ENCODE peak calls at places on chromosomes 13 and 19, in five cellular contexts. C is fibroblast of lung, Q is fibroblast of the aortic adventitia, F is foreskin fibroblast, J is neural crest cell. B is an unnamed sample.

GRCh38 chr13:85367887-85368286 is 431.3 kb downstream of the SLITRK6 start:
- DNase-seq in Q (peak; percentile 29), F (no peak), C (no peak), J (no peak), B (no peak)

GRCh38 chr13:38693641-38694040 is 6.8 kb downstream of the FREM2 start:
- DNase-seq in C (no peak), Q (no peak), F (no peak), J (no peak), B (no peak)

GRCh38 chr13:28313579-28313978 is 175.2 kb downstream of the PAN3 start:
- DNase-seq in Q (peak; percentile 34), C (peak; percentile 55), F (no peak), J (no peak), B (no peak)

GRCh38 chr19:5463959-5464358 is 8.7 kb downstream of the ZNRF4 start:
- DNase-seq in C (no peak), Q (no peak), F (no peak), J (no peak), B (no peak)

GRCh38 chr13:36531746-36532486 is 99.6 kb downstream of the CCNA1 start:
- DNase-seq in Q (peak; percentile 48), F (no peak), C (no peak), J (no peak), B (no peak)

GRCh38 chr19:4597975-4598671 is 38.6 kb upstream of the SEMA6B start:
- DNase-seq in Q (no peak), C (no peak), F (peak; percentile 13), J (peak; percentile 61), B (peak; percentile 92)

GRCh38 chr19:40294560-40294959 is 9.4 kb upstream of the AKT2 start:
- DNase-seq in F (no peak), Q (no peak), J (no peak), C (no peak), B (no peak)

GRCh38 chr19:31316201-31316951 is 32.9 kb downstream of the TSHZ3 start:
- DNase-seq in Q (peak; percentile 85), C (peak; percentile 82), F (peak; percentile 58), J (no peak), B (no peak)

GRCh38 chr13:46575843-46576242 is 22.9 kb downstream of the LRCH1 start:
- DNase-seq in Q (peak; percentile 96), C (peak; percentile 75), J (no peak), F (peak; percentile 76), B (no peak)

GRCh38 chr13:114078501-114079451 is 53.6 kb downstream of the RASA3 start:
- DNase-seq in J (no peak), F (peak; percentile 77), C (peak; percentile 64), Q (peak; percentile 89), B (no peak)

GRCh38 chr13:48819376-48819775 is 156.3 kb upstream of the FNDC3A start:
- DNase-seq in F (peak; percentile 41), J (no peak), C (no peak), Q (no peak), B (no peak)

DNA sequence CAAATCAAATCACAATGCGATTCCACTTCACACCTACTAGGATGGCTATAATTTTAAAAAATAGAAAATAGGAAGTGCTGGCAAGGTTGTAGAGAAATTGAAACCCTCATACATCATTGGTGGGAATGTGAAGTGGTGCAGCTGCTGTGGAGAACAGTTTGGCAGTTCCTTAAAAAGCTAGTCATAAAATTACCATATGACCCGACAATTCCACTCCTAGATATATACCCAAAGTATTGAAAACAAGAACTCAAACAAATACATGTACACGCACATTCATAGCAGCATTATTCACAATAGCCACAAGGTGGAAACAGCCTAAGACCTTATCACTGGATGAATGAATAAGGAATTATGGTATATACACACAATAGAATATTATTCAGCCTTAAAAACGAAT is 12.0 kb downstream of the HMGB1 start:
- DNase-seq in F (no peak), C (no peak), J (no peak), Q (no peak), B (no peak)
- TF ChIP-seq CTCF in F (peak; percentile 21), C (peak; percentile 25), J (peak; percentile 43), Q (peak; percentile 26), B (no peak)

GRCh38 chr13:60619461-60619860 is 222.4 kb downstream of the TDRD3 start:
- DNase-seq in J (no peak), Q (no peak), F (no peak), C (no peak), B (no peak)

GRCh38 chr13:60620611-60621395 is 223.8 kb downstream of the TDRD3 start:
- DNase-seq in C (no peak), F (no peak), Q (no peak), J (no peak), B (no peak)

GRCh38 chr13:60613080-60613479 is 216.1 kb downstream of the TDRD3 start:
- DNase-seq in F (no peak), J (no peak), C (no peak), Q (no peak), B (no peak)

GRCh38 chr13:60623131-60623530 is 226.1 kb downstream of the TDRD3 start:
- DNase-seq in J (no peak), Q (no peak), C (no peak), F (no peak), B (no peak)

DNA sequence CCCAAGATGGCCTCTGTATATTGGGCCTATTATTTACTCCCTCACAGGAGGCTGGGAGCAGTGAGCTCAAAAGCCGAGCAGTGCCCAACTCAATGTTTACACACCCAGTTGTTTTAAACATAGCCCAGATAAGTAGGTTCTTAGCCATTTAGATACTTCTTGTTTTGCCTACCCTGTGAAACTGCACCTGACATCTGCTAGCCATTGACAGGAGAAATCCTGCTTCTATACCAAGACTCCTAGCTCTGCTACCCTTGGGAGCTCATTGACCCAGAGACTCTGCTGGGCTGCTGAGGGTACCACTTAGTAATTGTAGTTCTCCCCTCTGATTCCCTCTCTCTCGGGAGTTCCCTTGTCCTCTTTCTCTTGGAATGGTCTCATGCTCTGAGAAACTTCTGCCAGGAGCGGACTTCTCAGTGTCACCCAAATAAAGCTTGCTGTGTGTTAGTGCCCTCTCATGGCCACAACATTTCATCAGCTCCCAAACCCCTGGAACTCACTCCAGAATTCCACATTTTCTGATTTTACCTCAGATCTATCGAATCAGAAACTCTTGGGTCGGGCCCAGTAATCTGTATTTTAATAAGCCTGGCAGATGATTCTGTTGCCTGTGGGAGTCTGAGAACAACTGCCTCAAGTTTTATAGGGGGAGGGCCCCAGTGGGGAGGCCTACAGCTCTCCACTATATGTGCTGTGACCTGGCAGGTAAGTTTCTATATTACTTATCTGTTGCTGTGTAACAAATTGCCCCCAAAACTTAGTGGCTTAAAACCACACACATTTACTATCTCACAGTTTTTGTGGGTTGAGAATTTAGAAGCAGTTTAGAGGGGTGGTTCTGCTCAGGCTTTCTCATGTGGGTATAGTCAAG is 221.1 kb downstream of the TDRD3 start:
- DNase-seq in F (no peak), Q (peak; percentile 76), J (no peak), C (peak; percentile 13), B (no peak)
- TF ChIP-seq CTCF in F (peak; percentile 26), Q (peak; percentile 69), J (peak; percentile 44), C (peak; percentile 25), B (peak; percentile 13)

GRCh38 chr13:81957121-81957520 is 1616.2 kb upstream of the SPRY2 start:
- DNase-seq in F (no peak), J (no peak), C (no peak), Q (no peak), B (no peak)
- TF ChIP-seq CTCF in F (no peak), J (peak; percentile 27), C (no peak), Q (no peak), B (no peak)

GRCh38 chr19:7440188-7440975 is 48.5 kb downstream of the PEX11G start:
- DNase-seq in J (no peak), Q (no peak), F (no peak), C (no peak), B (no peak)

GRCh38 chr19:7444042-7444441 is 44.8 kb downstream of the PEX11G start:
- DNase-seq in F (no peak), Q (no peak), C (no peak), J (no peak), B (no peak)

GRCh38 chr19:7441468-7442146 is 47.2 kb downstream of the PEX11G start:
- DNase-seq in J (no peak), Q (no peak), C (no peak), F (no peak), B (no peak)

GRCh38 chr19:7445104-7445503 is 43.7 kb downstream of the PEX11G start:
- DNase-seq in J (no peak), Q (no peak), F (no peak), C (no peak), B (no peak)

DNA sequence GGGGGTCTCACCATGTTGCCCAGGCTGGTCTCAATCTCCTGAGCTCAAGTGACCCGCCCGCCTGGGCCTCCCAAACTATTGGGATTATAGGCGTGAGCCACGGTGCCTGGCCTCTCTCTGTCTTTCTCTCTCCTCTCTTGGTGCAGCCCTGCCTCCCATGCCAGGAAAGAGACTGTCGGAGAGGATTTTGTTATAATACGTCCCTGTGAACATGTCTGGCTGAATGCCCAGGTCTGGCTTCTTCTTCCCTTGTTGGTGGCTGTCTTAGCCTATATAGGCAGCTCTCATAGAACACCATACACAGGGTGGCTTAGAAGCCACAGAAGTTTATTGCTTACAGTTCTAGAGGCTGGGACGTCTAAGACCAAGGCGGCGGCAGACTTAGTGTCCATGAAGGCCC is 46.4 kb downstream of the PEX11G start:
- DNase-seq in Q (no peak), C (no peak), F (no peak), J (no peak), B (no peak)
- TF ChIP-seq CTCF in Q (no peak), C (no peak), F (no peak), J (no peak), B (no peak)

DNA sequence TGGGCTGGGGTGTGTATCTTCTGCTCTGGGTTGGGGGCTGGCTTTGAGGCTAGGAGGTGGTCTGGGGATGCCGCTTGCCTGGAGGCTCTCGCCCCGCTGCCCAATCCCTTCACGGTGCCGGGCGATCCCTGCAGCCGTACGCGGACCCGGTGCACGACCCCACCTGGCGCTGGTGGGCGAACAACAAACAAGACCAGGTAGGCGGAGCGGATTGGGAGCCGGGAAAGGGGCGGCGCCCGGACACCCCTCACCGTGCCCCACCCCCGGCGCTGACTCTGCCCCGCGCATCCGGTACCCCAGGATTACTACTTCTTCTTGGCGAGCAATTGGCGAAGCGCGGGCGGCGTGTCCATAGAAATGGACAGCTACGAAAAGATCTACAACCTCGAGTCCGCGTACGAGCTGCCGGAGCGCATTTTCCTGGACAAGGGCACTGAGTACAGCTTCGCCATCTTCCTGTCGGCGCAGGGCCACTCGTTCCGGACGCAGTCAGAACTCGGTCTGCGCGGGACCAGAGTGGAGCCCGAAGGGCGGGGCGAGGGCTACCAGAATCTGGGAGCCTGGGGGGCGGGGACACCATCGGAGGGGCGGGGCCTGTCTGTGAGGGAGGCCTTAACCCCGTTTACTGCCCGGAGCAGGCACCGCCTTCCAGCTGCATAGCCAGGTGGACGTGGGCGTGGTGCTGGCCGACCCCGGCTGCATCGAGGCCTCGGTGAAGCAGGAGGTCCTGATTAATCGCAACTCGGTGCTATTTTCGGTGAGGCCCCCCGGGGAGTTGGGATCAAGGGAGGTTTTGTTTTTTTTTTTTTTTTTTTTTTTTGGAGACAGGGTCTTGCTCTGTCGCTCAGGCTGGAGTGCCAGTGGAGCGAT is 12.1 kb upstream of the PSMD8 start:
- DNase-seq in Q (peak; percentile 36), F (peak; percentile 49), J (peak; percentile 63), C (peak; percentile 30), B (peak; percentile 86)
- TF ChIP-seq CTCF in Q (no peak), F (no peak), J (no peak), C (no peak), B (no peak)

B was measured in nephron progenitor cell.